ENCODE peak calls at places on chromosomes 6 and 20, in five cellular contexts. V is GM06990; E is effector memory CD4-positive, alpha-beta T cell; Y is heart right ventricle; Z is GM23338. F is an unnamed sample.
A peak's percentile ranks its signal among the peaks of the same experiment; 100 is the strongest.

GRCh38 chr20:44089987-44090674 is 96.9 kb downstream of the JPH2 start:
- DNase-seq in Z (no peak), E (no peak), V (no peak), Y (no peak), F (no peak)

GRCh38 chr20:43941476-43942212 is 27.0 kb downstream of the TOX2 start:
- DNase-seq in E (no peak), V (no peak), Y (no peak), Z (no peak), F (no peak)

GRCh38 chr6:140460267-140460666 is 1085.8 kb upstream of the CITED2 start:
- DNase-seq in V (no peak), Y (no peak), Z (no peak), E (no peak), F (no peak)

GRCh38 chr6:140253096-140253495 is 878.6 kb upstream of the CITED2 start:
- DNase-seq in Y (no peak), E (no peak), V (no peak), Z (no peak), F (no peak)

GRCh38 chr6:107823047-107823557 is 1.0 kb downstream of the SCML4 start:
- DNase-seq in Y (no peak), V (peak; percentile 19), Z (no peak), E (peak; percentile 32), F (no peak)

GRCh38 chr6:139291813-139292619 is at the start of gene TXLNB:
- DNase-seq in Y (peak; percentile 82), V (peak; percentile 50), Z (peak; percentile 38), E (peak; percentile 50), F (peak; percentile 21)

GRCh38 chr20:43534016-43534415 is 24.8 kb upstream of the SGK2 start:
- DNase-seq in E (no peak), V (no peak), Y (no peak), Z (no peak), F (no peak)

GRCh38 chr6:157550114-157550989 is 169.4 kb downstream of the ZDHHC14 start:
- DNase-seq in E (peak; percentile 27), Y (no peak), Z (no peak), V (no peak), F (no peak)

GRCh38 chr6:39561536-39562266 is 163.5 kb downstream of the KIF6 start:
- DNase-seq in E (no peak), Y (no peak), V (no peak), Z (no peak), F (no peak)

GRCh38 chr20:44154521-44155001 is 32.4 kb downstream of the JPH2 start:
- DNase-seq in E (no peak), Z (no peak), Y (no peak), V (no peak), F (no peak)

GRCh38 chr20:17615645-17616479 is 46.0 kb downstream of the DSTN start:
- DNase-seq in E (no peak), V (no peak), Z (no peak), Y (no peak), F (peak; percentile 31)

GRCh38 chr20:34316191-34316814 is 13.1 kb upstream of the AHCY start:
- DNase-seq in Z (no peak), Y (no peak), E (no peak), V (no peak), F (no peak)

GRCh38 chr6:166910601-166911000 is 45.7 kb downstream of the RNASET2 start:
- DNase-seq in Y (no peak), E (no peak), V (no peak), Z (no peak), F (no peak)

DNA sequence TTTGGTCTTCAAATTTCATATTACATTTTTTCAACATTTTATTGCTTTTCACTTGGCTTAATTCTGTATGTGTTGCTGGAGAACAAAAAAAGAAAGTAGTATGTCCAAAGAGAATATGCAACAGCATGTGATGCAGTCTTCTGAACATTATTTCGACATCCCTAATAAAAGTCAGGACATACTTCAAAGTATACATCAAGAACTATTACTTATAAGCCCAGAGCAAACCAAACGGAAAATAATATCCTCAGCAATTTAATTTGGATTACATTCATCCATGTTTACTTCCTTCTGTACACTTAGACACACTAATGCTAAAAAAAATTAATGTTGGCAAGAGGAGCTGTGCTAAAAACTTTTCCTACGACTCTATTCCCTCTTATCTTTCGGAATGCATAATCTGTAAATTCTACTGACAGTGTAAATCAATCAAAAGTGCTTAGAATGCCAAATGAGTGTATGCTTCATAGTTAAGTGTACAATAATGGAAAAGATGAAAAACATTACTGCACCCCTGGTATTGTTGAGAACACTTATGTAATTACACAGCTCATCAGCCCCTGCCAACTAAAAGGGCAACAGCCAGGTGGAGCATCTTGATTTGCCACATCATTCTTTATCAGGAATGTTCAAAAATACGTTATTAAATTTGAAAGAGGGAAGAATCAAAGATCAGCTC is 301.2 kb upstream of the HSF2 start:
- DNase-seq in E (no peak), Z (no peak), Y (no peak), V (no peak), F (no peak)
- H3K4me3 ChIP-seq in E (no peak overlapping the region), Z (no peak overlapping the region), Y (no peak overlapping the region), V (no peak overlapping the region), F (no peak overlapping the region)

DNA sequence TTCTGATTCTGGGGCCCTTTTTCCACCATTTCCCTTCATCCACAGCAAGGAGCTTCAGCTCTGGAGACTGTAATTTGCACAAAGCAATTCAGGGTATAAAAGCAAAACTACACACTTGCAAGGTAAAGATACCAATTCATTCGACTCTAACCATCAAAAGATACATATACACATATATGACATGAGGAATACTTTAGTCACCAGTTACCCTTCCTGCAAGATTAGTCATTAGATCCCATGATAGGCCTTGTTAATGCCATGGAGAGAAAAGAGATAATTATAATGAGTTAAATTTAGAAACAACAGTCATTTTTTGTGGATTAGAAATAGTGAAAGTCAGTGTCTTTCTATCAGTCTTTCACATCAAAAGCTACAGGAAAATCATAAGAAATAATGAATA is 204.2 kb downstream of the KCNQ5 start:
- DNase-seq in V (no peak), Y (no peak), Z (no peak), E (no peak), F (no peak)
- H3K36me3 ChIP-seq in V (no peaks in the 10 kb centered on the region), Y (no peaks in the 10 kb centered on the region), Z (no peaks in the 10 kb centered on the region), E (no peaks in the 10 kb centered on the region), F (no peaks in the 10 kb centered on the region)

GRCh38 chr20:31489152-31489551 is 14.1 kb downstream of the REM1 start:
- DNase-seq in Z (no peak), Y (no peak), E (no peak), V (no peak), F (no peak)

GRCh38 chr20:31485450-31486339 is 10.6 kb downstream of the REM1 start:
- DNase-seq in V (no peak), Y (peak; percentile 91), E (no peak), Z (peak; percentile 80), F (peak; percentile 84)

GRCh38 chr20:31488171-31488570 is 13.1 kb downstream of the REM1 start:
- DNase-seq in Z (no peak), E (no peak), Y (peak; percentile 32), V (no peak), F (no peak)

DNA sequence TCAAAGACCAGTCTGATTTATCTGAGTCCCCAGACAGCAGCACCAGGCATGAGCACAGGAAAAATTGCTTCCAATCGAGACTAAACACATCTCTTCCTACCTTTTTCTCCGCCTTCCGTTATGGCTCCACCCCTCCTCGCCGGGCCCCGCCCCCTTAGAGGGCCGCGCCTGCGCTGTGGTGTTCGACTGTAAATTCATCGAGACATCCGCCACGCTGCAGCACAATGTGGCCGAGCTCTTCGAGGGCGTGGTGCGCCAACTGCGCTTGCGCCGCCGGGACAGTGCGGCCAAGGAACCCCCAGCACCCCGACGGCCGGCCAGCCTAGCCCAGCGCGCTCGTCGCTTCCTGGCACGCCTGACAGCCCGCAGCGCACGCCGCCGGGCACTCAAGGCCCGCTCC is 8.9 kb downstream of the REM1 start:
- DNase-seq in Y (no peak), V (no peak), Z (peak; percentile 96), E (no peak), F (peak; percentile 86)
- H3K4me3 ChIP-seq in Y (no peak overlapping the region), V (no peak overlapping the region), Z (peak overlapping the region; percentile 85), E (no peak overlapping the region), F (no peak overlapping the region)

GRCh38 chr6:11183761-11184362 is 48.6 kb downstream of the NEDD9 start:
- DNase-seq in Y (no peak), Z (no peak), E (no peak), V (no peak), F (no peak)
- H3K36me3 ChIP-seq in Y (no peaks in the 10 kb centered on the region), Z (peaks cover 6% of the 10 kb centered on the region), E (peaks cover 38% of the 10 kb centered on the region), V (peaks cover 11% of the 10 kb centered on the region), F (peaks cover 5% of the 10 kb centered on the region)

DNA sequence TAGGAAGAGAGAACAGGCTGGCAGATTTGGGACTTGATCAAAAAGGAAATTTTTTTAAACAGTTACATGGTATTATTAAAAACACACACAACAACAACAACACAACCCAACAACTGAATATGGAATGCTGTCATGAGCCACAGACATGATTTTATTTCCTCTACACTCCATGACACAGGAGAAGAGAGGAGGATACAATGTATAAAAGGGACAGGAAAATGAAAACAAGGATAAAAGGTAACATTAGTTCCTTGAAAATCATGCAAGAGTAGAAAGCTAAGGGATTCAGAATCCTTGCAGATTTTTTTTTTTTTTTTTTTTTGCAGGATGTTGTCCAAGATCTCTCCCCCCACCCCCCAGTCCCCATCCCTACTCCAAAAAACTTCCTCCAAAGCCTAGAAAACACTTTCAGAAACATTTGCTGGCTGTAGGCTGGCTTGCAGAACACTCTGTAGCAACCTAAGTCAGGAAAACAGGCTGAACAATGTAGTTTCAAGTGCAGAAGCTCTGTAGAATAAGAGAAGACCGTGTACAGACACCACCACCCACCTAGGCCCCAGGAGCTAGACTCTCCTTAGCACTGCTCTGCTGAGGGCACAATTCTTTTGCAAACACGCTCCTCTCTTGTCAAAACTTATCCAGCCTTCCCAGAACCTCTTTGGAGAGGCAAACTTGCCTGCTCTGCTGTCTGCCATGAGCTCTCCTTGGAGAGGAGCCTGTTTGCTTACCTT is 845 bp downstream of the ZMYND8 start:
- DNase-seq in Y (no peak), E (no peak), Z (no peak), V (no peak), F (no peak)
- H3K4me3 ChIP-seq in Y (no peak overlapping the region), E (peak overlapping the region; percentile 38), Z (peak overlapping the region; percentile 24), V (peak overlapping the region; percentile 73), F (peak overlapping the region; percentile 8)

DNA sequence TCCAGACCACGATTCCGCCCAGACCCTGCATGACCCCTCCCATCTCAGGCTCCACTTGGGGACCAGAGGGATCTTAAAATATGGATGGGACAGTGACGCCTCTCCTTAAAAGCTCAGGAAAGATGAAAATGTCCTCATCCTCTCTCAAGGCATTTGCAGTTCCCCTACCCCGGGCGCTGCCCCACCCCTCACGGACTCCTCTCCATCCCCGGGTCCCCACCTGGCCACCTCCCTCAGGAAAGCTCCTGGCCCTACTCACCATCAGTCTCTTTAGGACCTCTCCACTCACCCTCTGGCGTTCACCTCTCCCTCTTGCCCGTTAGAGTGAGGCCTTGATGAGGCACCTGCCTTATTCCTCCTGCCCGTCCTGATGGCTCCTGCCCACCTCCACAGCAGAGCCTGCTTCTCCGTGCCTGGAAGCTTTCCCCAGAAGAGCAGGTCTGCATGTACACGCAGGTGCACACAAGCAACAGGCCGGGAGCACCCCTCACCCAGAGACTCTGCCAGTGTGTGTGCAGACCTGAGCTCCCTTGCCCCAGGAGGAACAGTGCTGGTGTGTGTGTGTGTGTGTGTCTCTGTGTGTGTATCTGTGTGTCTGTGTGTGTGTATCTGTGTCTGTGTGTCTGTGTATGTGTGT is 105.6 kb upstream of the NXT1 start:
- DNase-seq in Y (no peak), Z (no peak), E (no peak), V (no peak), F (no peak)
- H3K36me3 ChIP-seq in Y (no peaks in the 10 kb centered on the region), Z (no peaks in the 10 kb centered on the region), E (no peaks in the 10 kb centered on the region), V (no peaks in the 10 kb centered on the region), F (no peaks in the 10 kb centered on the region)